ENCODE peak calls at places on chromosomes 2 and 18, in four cellular contexts. P is HCT116, U is MM.1S, G is upper lobe of left lung. B is an unnamed sample. For H3K4me1, the result is how much of the 10 kb centered on the place peaks cover.

GRCh38 chr2:53127061-53127650 is 640.4 kb upstream of the CHAC2 start:
- DNase-seq in P (no peak), U (no peak), G (no peak), B (no peak)

GRCh38 chr18:44818668-44819403 is 138.1 kb downstream of the SETBP1 start:
- DNase-seq in P (no peak), U (no peak), G (no peak), B (no peak)

GRCh38 chr18:44796505-44797198 is 116.0 kb downstream of the SETBP1 start:
- DNase-seq in P (no peak), U (no peak), G (no peak), B (no peak)

GRCh38 chr2:9230051-9230802 is 23.6 kb downstream of the ASAP2 start:
- DNase-seq in P (no peak), U (no peak), G (no peak), B (no peak)

GRCh38 chr2:191049728-191050639 is 36.0 kb upstream of the STAT1 start:
- DNase-seq in P (no peak), U (no peak), G (no peak), B (no peak)

GRCh38 chr2:48356701-48357322 is 173.1 kb upstream of the STON1 start:
- DNase-seq in P (no peak), U (peak), G (no peak), B (no peak)

GRCh38 chr18:47409519-47409918 is 158.1 kb upstream of the SKOR2 start:
- DNase-seq in P (no peak), U (no peak), G (no peak), B (no peak)

GRCh38 chr18:11983592-11983991 is 2.3 kb downstream of the IMPA2 start:
- DNase-seq in P (no peak), U (no peak), G (peak), B (no peak)

GRCh38 chr18:63683152-63683551 is 19.6 kb upstream of the SERPINB11 start:
- DNase-seq in P (no peak), U (no peak), G (peak), B (peak)

GRCh38 chr2:98643496-98644100 is 35.2 kb downstream of the UNC50 start:
- DNase-seq in P (no peak), U (no peak), G (no peak), B (no peak)

GRCh38 chr2:33848486-33848885 is 249.4 kb upstream of the FAM98A start:
- DNase-seq in P (no peak), U (no peak), G (no peak), B (no peak)

GRCh38 chr2:239393401-239393940 is 7.3 kb downstream of the HDAC4 start:
- DNase-seq in P (no peak), U (no peak), G (peak), B (no peak)

GRCh38 chr2:222594679-222595078 is 61.2 kb downstream of the FARSB start:
- DNase-seq in P (no peak), U (no peak), G (no peak), B (peak)

GRCh38 chr2:11421863-11422490 is 44.0 kb downstream of the E2F6 start:
- DNase-seq in P (no peak), U (no peak), G (no peak), B (no peak)

GRCh38 chr2:182836451-182836850 is 30.0 kb downstream of the FRZB start:
- DNase-seq in P (no peak), U (no peak), G (no peak), B (no peak)

GRCh38 chr2:126634273-126634861 is 21.6 kb upstream of the GYPC start:
- DNase-seq in P (peak), U (peak), G (no peak), B (no peak)
- H3K4me3 ChIP-seq in P (no peak), U (no peak), G (no peak), B (no peak)

GRCh38 chr2:2845267-2845666 is 514.2 kb upstream of the MYT1L start:
- DNase-seq in P (no peak), U (no peak), G (peak), B (no peak)
- H3K4me1 ChIP-seq in P (under half), U (under half), G (under half), B (under half)

GRCh38 chr2:172105715-172106124 is 3.0 kb upstream of the DLX2 start:
- DNase-seq in P (no peak), U (no peak), G (no peak), B (no peak)
- H3K4me3 ChIP-seq in P (no peak), U (peak), G (no peak), B (no peak)

DNA sequence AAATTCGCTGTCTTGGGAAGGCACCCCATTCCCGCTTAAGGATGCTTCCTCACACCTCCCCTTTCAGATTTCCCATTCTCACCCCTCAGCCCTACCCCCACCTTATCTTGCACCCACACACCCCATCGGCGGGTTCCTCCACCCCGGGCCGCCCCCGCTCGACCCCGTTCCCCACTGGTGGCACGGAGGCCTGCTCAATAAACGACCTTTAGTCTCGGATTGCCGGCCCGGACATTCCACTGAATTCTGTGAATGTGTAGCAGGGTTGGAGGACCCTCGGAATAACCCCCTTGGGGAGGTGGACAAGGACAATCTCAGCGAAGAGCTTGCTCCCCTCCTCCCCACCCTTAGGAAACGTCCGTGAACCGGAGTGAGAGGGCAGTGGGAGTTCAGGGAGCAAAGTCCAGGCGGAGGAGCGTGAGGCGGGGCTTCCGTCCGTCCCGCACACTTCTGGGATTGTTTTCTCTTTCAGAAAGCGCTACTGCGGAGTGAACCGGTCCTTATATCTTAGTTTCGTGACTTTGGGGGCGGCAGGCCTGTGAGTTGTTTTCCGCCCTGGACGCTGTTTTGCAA is 2.8 kb upstream of the LBX2 start:
- DNase-seq in P (no peak), U (no peak), G (no peak), B (peak)
- H3K4me1 ChIP-seq in P (half or more), U (under half), G (half or more), B (half or more)

GRCh38 chr2:196108604-196109003 is 40.0 kb upstream of the DNAH7 start:
- DNase-seq in P (no peak), U (no peak), G (no peak), B (no peak)

GRCh38 chr2:196113061-196113974 is 44.7 kb upstream of the DNAH7 start:
- DNase-seq in P (no peak), U (no peak), G (no peak), B (no peak)

GRCh38 chr2:196112408-196113039 is 43.9 kb upstream of the DNAH7 start:
- DNase-seq in P (no peak), U (no peak), G (no peak), B (no peak)
- H3K4me3 ChIP-seq in P (no peak), U (no peak), G (no peak), B (no peak)

DNA sequence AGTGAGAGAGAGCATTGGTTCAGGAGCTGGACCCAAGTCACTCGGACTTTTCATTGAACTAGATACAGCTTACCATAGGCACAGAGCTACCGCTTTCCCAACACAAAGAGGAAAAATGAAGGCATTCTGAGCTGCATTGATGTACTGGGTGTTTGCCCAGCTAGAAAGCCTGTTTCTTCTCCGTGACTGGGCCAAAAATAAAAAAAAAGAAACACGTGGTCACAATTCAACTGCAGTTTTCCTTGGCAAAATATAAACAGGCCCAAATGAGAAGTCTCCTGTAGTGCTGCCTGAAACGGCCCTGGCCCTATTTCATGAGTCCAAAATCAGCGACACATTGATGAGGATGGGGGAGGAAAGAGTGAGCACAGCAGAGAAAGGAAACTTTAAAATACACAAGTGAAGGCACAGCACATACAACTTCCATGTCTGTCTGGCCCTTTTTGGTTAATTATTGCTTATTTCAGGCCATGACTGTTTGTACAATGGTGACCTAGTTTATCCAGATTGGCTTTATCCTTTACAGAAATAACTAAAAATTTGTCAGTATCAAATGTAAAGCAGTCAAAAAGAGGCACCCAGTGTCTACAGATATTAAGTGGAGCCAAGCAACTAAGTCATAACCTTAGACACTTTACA is 179.7 kb downstream of the ICOS start:
- DNase-seq in P (no peak), U (no peak), G (no peak), B (no peak)
- H3K4me1 ChIP-seq in P (under half), U (under half), G (under half), B (under half)

DNA sequence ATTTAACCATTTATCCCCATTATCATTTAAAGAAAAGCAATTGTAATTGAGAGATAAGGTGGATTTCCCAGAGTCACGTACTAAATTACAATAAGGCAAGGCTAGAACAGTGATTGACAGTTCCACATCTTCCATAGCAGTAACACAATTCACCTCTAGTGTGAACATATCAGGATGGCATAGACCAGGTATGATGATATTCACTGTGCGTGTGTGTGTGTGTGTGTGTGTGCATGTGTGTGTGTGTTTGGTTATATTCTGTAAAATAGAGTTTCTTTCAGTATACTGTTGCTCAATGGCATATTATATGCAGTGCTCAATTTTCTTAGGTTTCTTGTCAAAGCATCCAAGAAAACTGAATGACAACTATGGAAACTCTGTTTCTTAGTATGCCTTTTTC is 1.7 kb downstream of the SCN2A start:
- DNase-seq in P (no peak), U (no peak), G (no peak), B (no peak)
- H3K4me3 ChIP-seq in P (no peak), U (no peak), G (no peak), B (no peak)

GRCh38 chr18:29457316-29457715 is 1280.4 kb upstream of the CDH2 start:
- DNase-seq in P (peak), U (no peak), G (no peak), B (no peak)

GRCh38 chr18:29459986-29460385 is 1283.1 kb upstream of the CDH2 start:
- DNase-seq in P (no peak), U (no peak), G (no peak), B (no peak)
- H3K4me1 ChIP-seq in P (under half), U (under half), G (under half), B (under half)

DNA sequence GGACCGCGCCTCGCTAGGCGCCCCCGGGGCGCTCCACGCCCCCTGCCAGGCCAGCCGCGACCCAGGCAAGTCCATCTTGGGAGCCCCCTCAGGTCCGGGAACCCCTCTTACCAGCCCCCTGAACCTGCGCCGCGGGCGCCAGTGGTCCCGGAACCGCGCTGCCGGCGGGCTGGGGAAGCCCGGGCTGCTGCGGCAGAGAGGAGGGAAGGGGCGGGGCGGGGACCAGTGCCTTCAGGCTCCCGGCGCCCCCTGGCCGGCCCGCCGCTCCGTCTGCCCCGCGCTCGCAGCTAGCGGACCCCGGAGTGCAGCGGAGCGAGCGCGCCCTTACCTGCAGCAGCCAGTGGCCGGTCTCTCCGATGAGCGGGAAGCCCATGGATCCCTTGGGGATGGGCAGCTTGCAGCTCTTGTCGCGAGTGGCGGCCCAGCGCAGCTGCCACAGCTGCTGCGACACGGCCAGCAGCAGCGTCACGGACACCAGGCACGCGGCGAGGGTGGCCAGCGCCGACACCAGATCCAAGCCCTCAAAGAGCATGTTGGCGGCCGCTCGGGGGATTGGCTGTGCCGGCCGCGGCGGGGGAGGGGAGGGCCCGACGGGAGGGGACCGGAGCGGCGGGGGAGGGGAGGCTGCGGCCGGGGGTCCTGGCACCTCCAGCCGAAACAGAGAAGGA is at the start of gene CYP26B1:
- DNase-seq in P (no peak), U (no peak), G (no peak), B (peak)
- H3K4me3 ChIP-seq in P (peak), U (peak), G (peak), B (peak)

B was measured in Caco-2.